ENCODE peak calls at places on chromosomes 3 and 15, in eight cellular contexts. W is NCI-H1092 treated with DMSO at 0.1 percent for 48 hours; X is stimulated activated CD4-positive, alpha-beta T cell treated with anti-CD3 and anti-CD28 coated beads, Interleukin-15, amount 100 ng/mL, for 24 hours; N is NCI-H524; P is dorsolateral prefrontal cortex; O is GM18507; T is A172; R is stimulated activated naive CD8-positive, alpha-beta T cell treated with anti-CD3 and anti-CD28 coated beads, Interleukin-15, Interleukin-2, amounts not matched to agents 100 U/mL and 50 U/mL, for 24 hours. Y is an unnamed sample.

GRCh38 chr3:87733671-87734367 is 325.0 kb downstream of the CGGBP1 start:
- DNase-seq in P (no peak), R (no peak), N (no peak), W (no peak), T (no peak), O (no peak), X (no peak), Y (no peak)

GRCh38 chr3:141450727-141451378 is 36.0 kb upstream of the RASA2 start:
- DNase-seq in T (no peak), R (no peak), W (no peak), N (no peak), O (no peak), X (no peak), P (no peak), Y (no peak)

GRCh38 chr3:144052275-144052674 is 80.7 kb downstream of the DIPK2A start:
- DNase-seq in T (no peak), W (no peak), X (no peak), R (no peak), O (no peak), N (no peak), P (no peak), Y (no peak)

GRCh38 chr3:152466784-152467183 is 198.1 kb downstream of the MBNL1 start:
- DNase-seq in W (no peak), O (no peak), T (peak; percentile 26), N (peak; percentile 48), R (no peak), X (no peak), P (no peak), Y (peak; percentile 3)

GRCh38 chr15:89492111-89492641 is 4.2 kb downstream of the RHCG start:
- DNase-seq in R (peak; percentile 27), O (no peak), X (peak; percentile 36), W (no peak), P (no peak), N (peak; percentile 45), T (no peak), Y (no peak)

GRCh38 chr15:81339851-81340250 is 15.9 kb upstream of the STARD5 start:
- DNase-seq in X (no peak), W (no peak), R (no peak), T (no peak), O (no peak), N (no peak), P (no peak), Y (no peak)

GRCh38 chr3:30554317-30554690 is 52.1 kb upstream of the TGFBR2 start:
- DNase-seq in R (no peak), P (no peak), X (no peak), N (no peak), T (no peak), O (no peak), W (no peak), Y (no peak)

GRCh38 chr3:194095464-194095863 is 40.5 kb upstream of the HES1 start:
- DNase-seq in X (peak; percentile 11), R (no peak), P (no peak), N (peak; percentile 84), T (no peak), O (no peak), W (peak; percentile 71), Y (no peak)

GRCh38 chr3:161560006-161560637 is 63.5 kb downstream of the OTOL1 start:
- DNase-seq in O (no peak), P (peak; percentile 28), W (peak; percentile 60), N (peak; percentile 69), X (peak; percentile 14), T (peak; percentile 54), R (no peak), Y (peak; percentile 37)

Y was measured in kidney glomerular epithelial cell.